ENCODE peak calls at places on chromosome 22, in five cellular contexts. B is activated CD4-positive, alpha-beta T cell treated with anti-CD3 and anti-CD28 coated beads for 36 hours; M is A549; D is aorta; I is HCT116. Z is an unnamed sample.

GRCh38 chr22:37328017-37328416 is 45.7 kb downstream of the CYTH4 start:
- DNase-seq in D (no peak), I (peak; percentile 96), B (no peak), M (peak; percentile 67), Z (no peak)

GRCh38 chr22:46953968-46954755 is 191.7 kb downstream of the TBC1D22A start:
- DNase-seq in I (no peak), B (no peak), D (no peak), M (no peak), Z (no peak)

GRCh38 chr22:41352058-41352457 is 29.7 kb upstream of the TEF start:
- DNase-seq in M (peak; percentile 56), I (peak; percentile 6), B (no peak), D (no peak), Z (no peak)

GRCh38 chr22:19419464-19420178 is 11.9 kb downstream of the HIRA start:
- DNase-seq in M (no peak), I (no peak), D (no peak), B (peak; percentile 65), Z (peak; percentile 64)

GRCh38 chr22:20061481-20061861 is 18.6 kb upstream of the DGCR8 start:
- DNase-seq in B (no peak), M (no peak), I (no peak), D (no peak), Z (no peak)

GRCh38 chr22:28408702-28409101 is 270.9 kb downstream of the TTC28 start:
- DNase-seq in M (no peak), B (no peak), D (no peak), I (no peak), Z (no peak)

GRCh38 chr22:44668190-44668885 is 33.7 kb upstream of the PRR5 start:
- DNase-seq in D (no peak), I (no peak), B (peak; percentile 52), M (no peak), Z (no peak)

GRCh38 chr22:20203142-20204099 is 52.6 kb upstream of the CCDC188 start:
- DNase-seq in I (no peak), B (no peak), M (no peak), D (no peak), Z (no peak)

GRCh38 chr22:29269731-29270474 is 1.8 kb downstream of the EWSR1 start:
- DNase-seq in D (no peak), B (peak; percentile 21), I (no peak), M (no peak), Z (peak; percentile 15)

GRCh38 chr22:47355388-47355725 is 592.9 kb downstream of the TBC1D22A start:
- DNase-seq in B (no peak), D (no peak), M (no peak), I (no peak), Z (no peak)

GRCh38 chr22:30857103-30857502 is 111.5 kb downstream of the MORC2 start:
- DNase-seq in B (no peak), I (no peak), D (no peak), M (no peak), Z (no peak)

GRCh38 chr22:20211409-20211996 is 56.6 kb downstream of the RTN4R start:
- DNase-seq in M (no peak), D (no peak), I (no peak), B (no peak), Z (no peak)

GRCh38 chr22:50726643-50727340 is 11.2 kb upstream of the ACR start:
- DNase-seq in B (no peak), M (no peak), I (no peak), D (peak; percentile 26), Z (no peak)

GRCh38 chr22:29308148-29308790 is 1.8 kb downstream of the GAS2L1 start:
- DNase-seq in B (no peak), I (no peak), D (peak; percentile 56), M (no peak), Z (no peak)

GRCh38 chr22:39244496-39245129 is at the start of gene PDGFB:
- DNase-seq in D (peak; percentile 65), M (peak; percentile 60), B (no peak), I (no peak), Z (no peak)

GRCh38 chr22:20038574-20038973 is 17.7 kb downstream of the TANGO2 start:
- DNase-seq in I (no peak), M (no peak), B (no peak), D (no peak), Z (no peak)

GRCh38 chr22:33896801-33897620 is 23.3 kb downstream of the LARGE1 start:
- DNase-seq in D (no peak), B (no peak), M (no peak), I (no peak), Z (no peak)

GRCh38 chr22:48957311-48957986 is 870.2 kb downstream of the BRD1 start:
- DNase-seq in M (no peak), D (no peak), B (no peak), I (no peak), Z (no peak)

GRCh38 chr22:30887418-30887817 is 81.2 kb downstream of the MORC2 start:
- DNase-seq in M (no peak), D (no peak), B (no peak), I (no peak), Z (no peak)

GRCh38 chr22:29820941-29821789 is 16.9 kb downstream of the ASCC2 start:
- DNase-seq in I (peak; percentile 49), D (peak; percentile 86), M (peak; percentile 85), B (peak; percentile 79), Z (peak; percentile 79)

GRCh38 chr22:26587991-26588613 is 1.8 kb downstream of the TPST2 start:
- DNase-seq in I (no peak), M (no peak), D (no peak), B (no peak), Z (peak; percentile 81)

GRCh38 chr22:20803696-20804324 is 29.9 kb downstream of the SERPIND1 start:
- DNase-seq in B (peak; percentile 72), D (no peak), M (peak; percentile 39), I (peak; percentile 3), Z (peak; percentile 23)

GRCh38 chr22:27919943-27920755 is 1.1 kb upstream of the PITPNB start:
- DNase-seq in B (no peak), D (no peak), I (no peak), M (peak; percentile 59), Z (no peak)

GRCh38 chr22:26555478-26555877 is 34.5 kb downstream of the TPST2 start:
- DNase-seq in D (no peak), B (no peak), M (no peak), I (no peak), Z (no peak)

GRCh38 chr22:48198489-48199459 is 1436.3 kb downstream of the TBC1D22A start:
- DNase-seq in D (no peak), M (no peak), B (no peak), I (no peak), Z (peak; percentile 13)

GRCh38 chr22:27424319-27424718 is 377.2 kb downstream of the MN1 start:
- DNase-seq in D (no peak), B (no peak), M (no peak), I (no peak), Z (no peak)

GRCh38 chr22:23829845-23830372 is 8.9 kb downstream of the DERL3 start:
- DNase-seq in M (no peak), D (peak; percentile 10), I (no peak), B (no peak), Z (no peak)

GRCh38 chr22:43988116-43988817 is 33.0 kb downstream of the SAMM50 start:
- DNase-seq in M (no peak), D (no peak), I (no peak), B (no peak), Z (no peak)

GRCh38 chr22:37298748-37299495 is 16.6 kb downstream of the CYTH4 start:
- DNase-seq in D (no peak), I (no peak), B (no peak), M (no peak), Z (no peak)

GRCh38 chr22:47014946-47015345 is 252.5 kb downstream of the TBC1D22A start:
- DNase-seq in B (no peak), I (no peak), M (no peak), D (no peak), Z (no peak)

GRCh38 chr22:29030618-29031235 is 30.9 kb downstream of the C22orf31 start:
- DNase-seq in D (peak; percentile 83), B (peak; percentile 19), I (peak; percentile 89), M (peak; percentile 82), Z (no peak)

GRCh38 chr22:30598986-30599385 is 7.3 kb upstream of the PES1 start:
- DNase-seq in B (no peak), I (no peak), M (no peak), D (no peak), Z (no peak)

GRCh38 chr22:17121235-17122195 is at the start of gene TMEM121B:
- DNase-seq in I (no peak), M (peak; percentile 14), B (peak; percentile 65), D (peak; percentile 84), Z (peak; percentile 52)

GRCh38 chr22:32801436-32802290 is at the start of gene TIMP3:
- DNase-seq in M (peak; percentile 7), D (peak; percentile 87), I (no peak), B (peak; percentile 29), Z (peak; percentile 42)

GRCh38 chr22:41362615-41363014 is 19.1 kb upstream of the TEF start:
- DNase-seq in I (no peak), B (no peak), D (no peak), M (no peak), Z (no peak)

Z was measured in KBM-7.